ENCODE peak calls at places on chromosome 19, in ten cellular contexts. J is activated B cell treated with CpG ODN at 0.5 μM for 24 hours, A is neural progenitor cell, S is bronchial epithelial cell, Q is progenitor cell of endocrine pancreas, Z is pancreas, M is heart right ventricle, K is fibroblast of the aortic adventitia, N is neural crest cell, D is mucosa of descending colon. C is an unnamed sample.

GRCh38 chr19:57280913-57281425 is 684 bp downstream of the ZNF460 start:
- DNase-seq in J (no peak), A (no peak), S (no peak), Q (no peak), Z (no peak), M (no peak), K (peak), N (no peak), D (peak), C (no peak)

GRCh38 chr19:19835560-19836038 is 14.0 kb upstream of the ZNF506 start:
- DNase-seq in J (no peak), A (no peak), S (no peak), Q (no peak), Z (no peak), M (no peak), K (no peak), N (no peak), D (no peak), C (no peak)

GRCh38 chr19:35336166-35336955 is 7.4 kb downstream of the CD22 start:
- DNase-seq in J (no peak), A (no peak), S (no peak), Q (no peak), Z (no peak), M (no peak), K (no peak), N (no peak), D (no peak), C (no peak)

GRCh38 chr19:31148671-31149070 is 200.6 kb downstream of the TSHZ3 start:
- DNase-seq in J (no peak), A (no peak), S (no peak), Q (no peak), Z (no peak), M (no peak), K (no peak), N (no peak), D (no peak), C (no peak)

GRCh38 chr19:18730885-18731513 is 47.5 kb downstream of the CRTC1 start:
- DNase-seq in J (no peak), A (no peak), S (no peak), Q (no peak), Z (no peak), M (no peak), K (no peak), N (no peak), D (no peak), C (no peak)

GRCh38 chr19:57068921-57069697 is 50.7 kb upstream of the USP29 start:
- DNase-seq in J (no peak), A (no peak), S (no peak), Q (no peak), Z (no peak), M (no peak), K (no peak), N (no peak), D (peak), C (no peak)

GRCh38 chr19:56477429-56478338 is 539 bp upstream of the ZNF667 start:
- DNase-seq in J (peak), A (peak), S (peak), Q (no peak), Z (peak), M (peak), K (peak), N (no peak), D (peak), C (peak)

GRCh38 chr19:33580026-33580644 is 41.6 kb upstream of the CHST8 start:
- DNase-seq in J (no peak), A (no peak), S (peak), Q (peak), Z (no peak), M (no peak), K (no peak), N (no peak), D (no peak), C (no peak)

GRCh38 chr19:46349311-46349993 is 2.6 kb downstream of the PPP5C start:
- DNase-seq in J (no peak), A (no peak), S (no peak), Q (no peak), Z (no peak), M (no peak), K (no peak), N (no peak), D (no peak), C (no peak)

GRCh38 chr19:18657590-18658365 is 20.9 kb downstream of the KLHL26 start:
- DNase-seq in J (no peak), A (peak), S (no peak), Q (no peak), Z (no peak), M (peak), K (peak), N (peak), D (no peak), C (peak)

GRCh38 chr19:53328967-53329366 is 4.6 kb upstream of the ZNF845 start:
- DNase-seq in J (no peak), A (no peak), S (no peak), Q (no peak), Z (peak), M (peak), K (peak), N (no peak), D (no peak), C (no peak)

GRCh38 chr19:35140207-35140897 is 1.7 kb downstream of the FXYD1 start:
- DNase-seq in J (no peak), A (no peak), S (no peak), Q (no peak), Z (no peak), M (peak), K (no peak), N (no peak), D (no peak), C (no peak)

GRCh38 chr19:43315851-43316250 is 37.6 kb upstream of the CD177 start:
- DNase-seq in J (no peak), A (peak), S (no peak), Q (no peak), Z (no peak), M (no peak), K (no peak), N (no peak), D (no peak), C (no peak)

GRCh38 chr19:12346896-12347295 is 13.5 kb upstream of the ZNF563 start:
- DNase-seq in J (no peak), A (no peak), S (no peak), Q (no peak), Z (no peak), M (no peak), K (no peak), N (no peak), D (peak), C (no peak)

GRCh38 chr19:35856546-35857149 is at the start of gene KIRREL2:
- DNase-seq in J (peak), A (peak), S (no peak), Q (peak), Z (peak), M (no peak), K (no peak), N (peak), D (no peak), C (no peak)

GRCh38 chr19:33876619-33877018 is 79.9 kb downstream of the KCTD15 start:
- DNase-seq in J (no peak), A (no peak), S (no peak), Q (no peak), Z (no peak), M (no peak), K (no peak), N (no peak), D (no peak), C (no peak)

GRCh38 chr19:49149652-49150105 is 5.5 kb downstream of the HRC start:
- DNase-seq in J (no peak), A (peak), S (peak), Q (peak), Z (no peak), M (peak), K (peak), N (peak), D (peak), C (no peak)

GRCh38 chr19:12244370-12244769 is 50.3 kb downstream of the ZNF44 start:
- DNase-seq in J (no peak), A (peak), S (no peak), Q (no peak), Z (no peak), M (no peak), K (no peak), N (no peak), D (no peak), C (no peak)

GRCh38 chr19:37506387-37507166 is at the start of gene ZNF793:
- DNase-seq in J (peak), A (peak), S (peak), Q (peak), Z (peak), M (peak), K (peak), N (peak), D (peak), C (peak)

GRCh38 chr19:6273701-6274601 is 5.8 kb downstream of the MLLT1 start:
- DNase-seq in J (no peak), A (no peak), S (peak), Q (no peak), Z (peak), M (peak), K (peak), N (no peak), D (peak), C (peak)

GRCh38 chr19:49556412-49557398 is 23.7 kb downstream of the NOSIP start:
- DNase-seq in J (no peak), A (peak), S (no peak), Q (no peak), Z (peak), M (no peak), K (no peak), N (no peak), D (no peak), C (no peak)

GRCh38 chr19:10102787-10103236 is 334 bp upstream of the ANGPTL6 start:
- DNase-seq in J (peak), A (no peak), S (no peak), Q (no peak), Z (no peak), M (no peak), K (no peak), N (no peak), D (no peak), C (no peak)

GRCh38 chr19:33740811-33741396 is 55.8 kb upstream of the KCTD15 start:
- DNase-seq in J (no peak), A (peak), S (peak), Q (peak), Z (no peak), M (no peak), K (peak), N (peak), D (peak), C (no peak)

GRCh38 chr19:57110592-57111328 is 9.0 kb upstream of the USP29 start:
- DNase-seq in J (no peak), A (no peak), S (no peak), Q (no peak), Z (no peak), M (no peak), K (no peak), N (no peak), D (no peak), C (no peak)

GRCh38 chr19:15640294-15640903 is at the start of gene CYP4F3:
- DNase-seq in J (no peak), A (no peak), S (peak), Q (no peak), Z (peak), M (peak), K (no peak), N (no peak), D (peak), C (no peak)

GRCh38 chr19:33905473-33905936 is 108.8 kb downstream of the KCTD15 start:
- DNase-seq in J (no peak), A (peak), S (no peak), Q (peak), Z (peak), M (peak), K (no peak), N (no peak), D (peak), C (no peak)

GRCh38 chr19:54201980-54202379 is 1.3 kb downstream of the RPS9 start:
- DNase-seq in J (no peak), A (no peak), S (no peak), Q (no peak), Z (peak), M (no peak), K (no peak), N (no peak), D (no peak), C (no peak)

GRCh38 chr19:42140125-42140754 is 8.0 kb upstream of the POU2F2 start:
- DNase-seq in J (no peak), A (peak), S (peak), Q (peak), Z (peak), M (peak), K (peak), N (peak), D (peak), C (peak)

GRCh38 chr19:41324921-41325639 is 15.1 kb downstream of the CCDC97 start:
- DNase-seq in J (no peak), A (peak), S (peak), Q (no peak), Z (peak), M (peak), K (peak), N (no peak), D (no peak), C (no peak)

GRCh38 chr19:18428837-18429674 is 8.9 kb downstream of the ISYNA1 start:
- DNase-seq in J (peak), A (peak), S (peak), Q (peak), Z (no peak), M (peak), K (peak), N (peak), D (peak), C (no peak)

GRCh38 chr19:42313096-42313839 is at the start of gene TMEM145:
- DNase-seq in J (no peak), A (peak), S (no peak), Q (peak), Z (peak), M (no peak), K (peak), N (peak), D (no peak), C (no peak)

GRCh38 chr19:9597027-9597426 is 12.7 kb upstream of the ZNF121 start:
- DNase-seq in J (no peak), A (no peak), S (peak), Q (no peak), Z (no peak), M (no peak), K (peak), N (no peak), D (no peak), C (no peak)

GRCh38 chr19:38892841-38893240 is 6.6 kb downstream of the SIRT2 start:
- DNase-seq in J (no peak), A (no peak), S (no peak), Q (no peak), Z (no peak), M (no peak), K (no peak), N (no peak), D (no peak), C (no peak)

GRCh38 chr19:18915639-18916038 is 3.5 kb downstream of the COPE start:
- DNase-seq in J (no peak), A (peak), S (peak), Q (no peak), Z (peak), M (no peak), K (peak), N (peak), D (peak), C (no peak)

GRCh38 chr19:33271246-33272021 is 30.9 kb downstream of the CEBPA start:
- DNase-seq in J (no peak), A (no peak), S (no peak), Q (no peak), Z (no peak), M (no peak), K (no peak), N (no peak), D (no peak), C (no peak)

GRCh38 chr19:32603961-32604360 is 23.0 kb downstream of the PDCD5 start:
- DNase-seq in J (no peak), A (no peak), S (no peak), Q (no peak), Z (no peak), M (no peak), K (no peak), N (no peak), D (no peak), C (no peak)

DNA sequence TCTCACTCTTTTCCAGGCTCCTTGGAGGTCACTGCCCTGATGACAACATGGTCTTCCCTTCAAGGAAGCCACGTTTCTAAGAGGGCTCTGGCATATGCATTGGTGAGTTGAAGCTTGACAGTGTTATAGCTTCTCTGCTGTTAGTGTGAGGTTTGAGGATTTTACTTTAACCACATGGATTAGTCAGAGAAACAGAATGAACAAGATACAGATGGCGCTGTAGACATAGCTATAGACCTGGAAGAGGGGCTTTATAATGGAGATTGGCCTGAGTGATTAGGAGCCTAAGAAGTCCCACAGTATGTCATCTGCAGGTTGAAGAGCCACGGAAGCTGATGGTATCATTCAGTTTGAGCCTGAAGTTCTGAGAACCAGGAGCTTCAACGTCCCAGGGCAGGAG is 18.4 kb upstream of the URI1 start:
- DNase-seq in J (no peak), A (no peak), S (no peak), Q (no peak), Z (no peak), M (no peak), K (no peak), N (no peak), D (no peak), C (no peak)
- TF ChIP-seq CTCF in J (no peak), A (no peak), S (no peak), Q (no peak), Z (no peak), M (no peak), K (no peak), N (no peak), D (no peak), C (no peak)

DNA sequence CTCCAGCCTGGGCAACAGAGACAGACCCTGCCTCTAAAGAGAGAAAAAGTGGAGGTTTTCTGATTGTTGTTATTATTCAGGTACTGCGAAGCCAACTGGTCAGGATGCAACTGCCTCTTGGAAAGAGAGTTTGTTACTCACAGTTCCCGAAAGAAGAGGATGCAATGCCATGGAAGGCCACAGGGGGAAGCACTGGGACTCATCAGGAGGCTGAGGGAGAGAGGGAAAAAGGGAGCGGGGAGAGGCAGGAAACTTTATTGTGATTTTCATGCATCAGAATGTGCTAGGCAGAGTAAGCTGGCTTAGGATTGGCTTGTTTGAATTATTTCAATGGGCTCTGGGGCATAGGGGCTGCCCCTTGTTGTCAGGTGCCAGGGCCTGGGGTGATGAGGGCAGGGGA is 27.6 kb downstream of the MYO9B start:
- DNase-seq in J (no peak), A (peak), S (no peak), Q (no peak), Z (no peak), M (no peak), K (peak), N (peak), D (no peak), C (no peak)
- TF ChIP-seq CTCF in J (no peak), A (peak), S (peak), Q (peak), Z (no peak), M (peak), K (peak), N (peak), D (no peak), C (peak)

GRCh38 chr19:4060621-4061177 is 6.0 kb downstream of the ZBTB7A start:
- DNase-seq in J (no peak), A (no peak), S (no peak), Q (no peak), Z (peak), M (no peak), K (no peak), N (no peak), D (peak), C (no peak)

GRCh38 chr19:4059493-4059880 is 7.2 kb downstream of the ZBTB7A start:
- DNase-seq in J (no peak), A (no peak), S (no peak), Q (no peak), Z (peak), M (no peak), K (no peak), N (no peak), D (peak), C (no peak)

GRCh38 chr19:4059931-4060620 is 6.6 kb downstream of the ZBTB7A start:
- DNase-seq in J (no peak), A (no peak), S (peak), Q (no peak), Z (peak), M (peak), K (peak), N (no peak), D (peak), C (no peak)

GRCh38 chr19:4058696-4059492 is 7.8 kb downstream of the ZBTB7A start:
- DNase-seq in J (no peak), A (no peak), S (no peak), Q (no peak), Z (peak), M (no peak), K (no peak), N (no peak), D (no peak), C (no peak)

GRCh38 chr19:4057913-4058695 is 8.6 kb downstream of the ZBTB7A start:
- DNase-seq in J (no peak), A (no peak), S (peak), Q (no peak), Z (peak), M (peak), K (peak), N (no peak), D (peak), C (no peak)
- TF ChIP-seq CTCF in J (no peak), A (no peak), S (peak), Q (no peak), Z (no peak), M (no peak), K (peak), N (no peak), D (no peak), C (peak)

DNA sequence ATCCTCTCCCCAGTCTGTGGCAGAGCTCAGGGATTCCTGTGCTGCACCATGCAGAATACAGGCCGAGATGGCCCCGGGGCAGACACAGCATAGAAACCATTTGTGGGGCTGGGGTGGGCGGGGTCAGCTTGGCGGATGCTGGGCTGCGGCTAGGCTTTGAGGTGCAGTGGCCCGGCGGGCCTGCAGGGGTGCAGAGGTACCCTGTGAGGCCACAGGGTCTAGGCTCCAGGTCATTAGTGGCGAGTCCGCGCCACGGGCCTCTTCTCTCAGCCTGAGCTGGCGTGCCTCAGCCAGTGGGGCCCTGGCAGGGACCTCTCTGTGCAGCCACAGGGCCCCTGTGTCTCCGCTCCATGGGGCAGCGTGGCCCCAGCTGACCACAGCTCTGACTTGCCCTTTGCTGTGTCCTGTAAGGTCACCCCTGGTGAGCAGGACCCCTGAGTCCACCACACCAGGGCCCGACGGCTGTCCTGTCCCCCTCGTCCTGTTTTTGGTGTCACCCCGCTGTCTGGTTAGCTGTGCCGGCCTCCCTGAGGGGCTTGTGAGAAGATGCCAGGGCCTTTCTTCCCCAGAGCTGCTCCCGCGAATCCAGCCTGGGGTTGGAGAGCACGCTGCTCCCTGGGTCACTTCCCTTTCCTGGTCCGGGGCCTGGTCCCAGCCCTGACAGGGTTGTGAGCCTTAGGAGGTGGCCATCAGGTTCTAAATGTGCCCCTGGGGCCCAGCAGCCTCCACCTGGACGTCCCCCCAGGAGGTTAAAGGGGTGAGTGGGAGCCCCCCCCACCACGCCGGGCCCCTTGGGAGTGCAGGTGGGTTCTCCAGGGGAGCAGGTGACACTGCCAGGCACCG is 12.1 kb downstream of the KDM4B start:
- DNase-seq in J (peak), A (peak), S (no peak), Q (no peak), Z (no peak), M (no peak), K (no peak), N (no peak), D (no peak), C (no peak)
- TF ChIP-seq CTCF in J (no peak), A (peak), S (no peak), Q (peak), Z (no peak), M (no peak), K (no peak), N (no peak), D (no peak), C (no peak)

GRCh38 chr19:13951799-13952153 is 533 bp upstream of the DCAF15 start:
- DNase-seq in J (no peak), A (no peak), S (no peak), Q (no peak), Z (no peak), M (no peak), K (no peak), N (no peak), D (no peak), C (no peak)

GRCh38 chr19:13951043-13951442 is 1.3 kb upstream of the DCAF15 start:
- DNase-seq in J (no peak), A (no peak), S (no peak), Q (no peak), Z (no peak), M (no peak), K (no peak), N (no peak), D (no peak), C (no peak)

GRCh38 chr19:13952154-13953020 is at the start of gene DCAF15:
- DNase-seq in J (peak), A (peak), S (peak), Q (peak), Z (peak), M (peak), K (peak), N (peak), D (peak), C (peak)

GRCh38 chr19:13954185-13954584 is 1.9 kb downstream of the DCAF15 start:
- DNase-seq in J (no peak), A (no peak), S (no peak), Q (no peak), Z (no peak), M (no peak), K (no peak), N (no peak), D (no peak), C (no peak)

GRCh38 chr19:13953021-13953531 is 767 bp downstream of the DCAF15 start:
- DNase-seq in J (no peak), A (peak), S (peak), Q (no peak), Z (no peak), M (no peak), K (peak), N (no peak), D (peak), C (no peak)
- TF ChIP-seq CTCF in J (no peak), A (no peak), S (peak), Q (no peak), Z (no peak), M (no peak), K (peak), N (no peak), D (no peak), C (peak)